ENCODE peak calls at places on chromosomes 2 and 18, in eight cellular contexts. G is activated CD8-positive, alpha-beta memory T cell treated with anti-CD3 and anti-CD28 coated beads for 24 hours; Y is nephron progenitor cell; A is activated CD4-positive, alpha-beta T cell treated with anti-CD3 and anti-CD28 coated beads, Interleukin-2, amount 10 ng/mL, durations not matched to agents 7 days and 5 days; E is smooth muscle cell of the brain vasculature; U is posterior cingulate gyrus; Z is left ventricle myocardium inferior; M is psoas muscle. W is an unnamed sample.

GRCh38 chr2:227703961-227704360 is 13.9 kb downstream of the SLC19A3 start:
- DNase-seq in G (no peak), Y (no peak), A (no peak), E (no peak), U (no peak), Z (no peak), M (no peak), W (peak)

GRCh38 chr2:16005819-16006536 is 65.6 kb downstream of the MYCN start:
- DNase-seq in G (no peak), Y (no peak), A (no peak), E (no peak), U (no peak), Z (no peak), M (no peak), W (no peak)

GRCh38 chr18:12861637-12862036 is 22.4 kb downstream of the PTPN2 start:
- DNase-seq in G (no peak), Y (no peak), A (no peak), E (no peak), U (no peak), Z (no peak), M (no peak), W (no peak)

GRCh38 chr2:225694664-225695063 is 295.2 kb downstream of the NYAP2 start:
- DNase-seq in G (no peak), Y (no peak), A (no peak), E (no peak), U (no peak), Z (no peak), M (no peak), W (no peak)

GRCh38 chr2:66576381-66577330 is 141.7 kb downstream of the MEIS1 start:
- DNase-seq in G (no peak), Y (no peak), A (no peak), E (no peak), U (no peak), Z (no peak), M (peak), W (no peak)

GRCh38 chr2:164920430-164920829 is 34.9 kb downstream of the SLC38A11 start:
- DNase-seq in G (no peak), Y (no peak), A (no peak), E (peak), U (no peak), Z (no peak), M (no peak), W (peak)

GRCh38 chr2:42877936-42878335 is 85.6 kb upstream of the HAAO start:
- DNase-seq in G (peak), Y (no peak), A (no peak), E (no peak), U (no peak), Z (no peak), M (no peak), W (no peak)

GRCh38 chr2:33526132-33526531 is 49.7 kb downstream of the RASGRP3 start:
- DNase-seq in G (no peak), Y (no peak), A (no peak), E (no peak), U (no peak), Z (no peak), M (no peak), W (no peak)

GRCh38 chr18:8849696-8850095 is 144.3 kb downstream of the MTCL1 start:
- DNase-seq in G (no peak), Y (no peak), A (no peak), E (no peak), U (no peak), Z (no peak), M (no peak), W (no peak)

GRCh38 chr2:217204358-217204757 is 344.5 kb upstream of the TNP1 start:
- DNase-seq in G (no peak), Y (no peak), A (no peak), E (no peak), U (no peak), Z (no peak), M (no peak), W (no peak)

GRCh38 chr2:233053928-233054774 is 6.0 kb upstream of the INPP5D start:
- DNase-seq in G (peak), Y (peak), A (peak), E (no peak), U (no peak), Z (peak), M (peak), W (no peak)

GRCh38 chr2:33810046-33810835 is 211.1 kb upstream of the FAM98A start:
- DNase-seq in G (no peak), Y (no peak), A (no peak), E (no peak), U (no peak), Z (no peak), M (no peak), W (no peak)

GRCh38 chr2:19733951-19734425 is 167.8 kb downstream of the TTC32 start:
- DNase-seq in G (no peak), Y (no peak), A (no peak), E (peak), U (no peak), Z (no peak), M (no peak), W (no peak)

GRCh38 chr18:3294435-3295080 is 32.6 kb downstream of the MYL12B start:
- DNase-seq in G (no peak), Y (no peak), A (no peak), E (no peak), U (no peak), Z (no peak), M (no peak), W (peak)

GRCh38 chr2:38187416-38188127 is 111.6 kb upstream of the CYP1B1 start:
- DNase-seq in G (no peak), Y (no peak), A (no peak), E (no peak), U (no peak), Z (peak), M (peak), W (peak)

GRCh38 chr2:45698538-45698937 is 47.1 kb downstream of the PRKCE start:
- DNase-seq in G (no peak), Y (no peak), A (no peak), E (no peak), U (no peak), Z (no peak), M (no peak), W (no peak)

GRCh38 chr18:21914739-21915319 is 174.2 kb downstream of the MIB1 start:
- DNase-seq in G (no peak), Y (peak), A (no peak), E (no peak), U (no peak), Z (no peak), M (no peak), W (peak)

GRCh38 chr2:100903534-100904258 is 83.8 kb downstream of the NPAS2 start:
- DNase-seq in G (no peak), Y (no peak), A (no peak), E (no peak), U (no peak), Z (no peak), M (no peak), W (no peak)

GRCh38 chr2:235494716-235495372 is 1.0 kb downstream of the AGAP1 start:
- DNase-seq in G (no peak), Y (peak), A (no peak), E (no peak), U (peak), Z (no peak), M (peak), W (no peak)

GRCh38 chr2:26712486-26713465 is 20.3 kb downstream of the KCNK3 start:
- DNase-seq in G (no peak), Y (no peak), A (no peak), E (no peak), U (peak), Z (no peak), M (no peak), W (no peak)

GRCh38 chr18:30500240-30500945 is 542.1 kb downstream of the DSC3 start:
- DNase-seq in G (no peak), Y (no peak), A (no peak), E (no peak), U (no peak), Z (no peak), M (no peak), W (no peak)

GRCh38 chr18:46250084-46250811 is 146.1 kb downstream of the HAUS1 start:
- DNase-seq in G (no peak), Y (no peak), A (peak), E (peak), U (no peak), Z (no peak), M (no peak), W (peak)

GRCh38 chr2:157320409-157320808 is 5.2 kb downstream of the ERMN start:
- DNase-seq in G (no peak), Y (no peak), A (no peak), E (no peak), U (no peak), Z (no peak), M (no peak), W (no peak)

GRCh38 chr2:42558827-42559226 is 9.6 kb upstream of the MTA3 start:
- DNase-seq in G (no peak), Y (no peak), A (no peak), E (no peak), U (no peak), Z (no peak), M (no peak), W (no peak)

GRCh38 chr18:79523221-79523737 is 127.5 kb downstream of the NFATC1 start:
- DNase-seq in G (peak), Y (no peak), A (peak), E (no peak), U (no peak), Z (no peak), M (no peak), W (no peak)

GRCh38 chr2:237474931-237475703 is 11.9 kb upstream of the MLPH start:
- DNase-seq in G (peak), Y (peak), A (peak), E (peak), U (peak), Z (peak), M (peak), W (peak)

GRCh38 chr2:39153312-39153711 is 32.5 kb upstream of the SOS1 start:
- DNase-seq in G (no peak), Y (no peak), A (no peak), E (no peak), U (no peak), Z (no peak), M (no peak), W (peak)

GRCh38 chr2:10433948-10434884 is 13.9 kb downstream of the ODC1 start:
- DNase-seq in G (no peak), Y (no peak), A (no peak), E (no peak), U (no peak), Z (no peak), M (no peak), W (no peak)

GRCh38 chr2:26462511-26463251 is 15.2 kb downstream of the OTOF start:
- DNase-seq in G (no peak), Y (peak), A (no peak), E (no peak), U (peak), Z (no peak), M (peak), W (peak)

GRCh38 chr2:10342245-10342951 is 39.7 kb downstream of the HPCAL1 start:
- DNase-seq in G (no peak), Y (no peak), A (no peak), E (peak), U (no peak), Z (no peak), M (no peak), W (no peak)

GRCh38 chr18:25189391-25190185 is 162.4 kb downstream of the ZNF521 start:
- DNase-seq in G (no peak), Y (no peak), A (no peak), E (no peak), U (no peak), Z (no peak), M (no peak), W (no peak)

GRCh38 chr2:212097001-212097400 is 441.6 kb downstream of the ERBB4 start:
- DNase-seq in G (no peak), Y (no peak), A (no peak), E (no peak), U (no peak), Z (no peak), M (no peak), W (no peak)

GRCh38 chr2:220509921-220510320 is 882.5 kb downstream of the SLC4A3 start:
- DNase-seq in G (no peak), Y (no peak), A (no peak), E (no peak), U (no peak), Z (no peak), M (no peak), W (no peak)

GRCh38 chr2:219253753-219254589 is at the start of gene TUBA4A:
- DNase-seq in G (peak), Y (peak), A (peak), E (no peak), U (peak), Z (peak), M (peak), W (no peak)

GRCh38 chr2:182548031-182548950 is 121.5 kb upstream of the PDE1A start:
- DNase-seq in G (no peak), Y (no peak), A (no peak), E (peak), U (no peak), Z (no peak), M (no peak), W (no peak)

GRCh38 chr2:62561586-62561985 is 55.6 kb upstream of the TMEM17 start:
- DNase-seq in G (no peak), Y (no peak), A (no peak), E (no peak), U (no peak), Z (no peak), M (no peak), W (no peak)

GRCh38 chr2:15472133-15472532 is 89.0 kb downstream of the NBAS start:
- DNase-seq in G (no peak), Y (no peak), A (no peak), E (no peak), U (no peak), Z (no peak), M (no peak), W (no peak)

GRCh38 chr18:11147962-11148654 is 1.3 kb downstream of the PIEZO2 start:
- DNase-seq in G (no peak), Y (peak), A (no peak), E (no peak), U (no peak), Z (no peak), M (peak), W (no peak)

GRCh38 chr2:143891879-143892308 is 628.0 kb downstream of the ZEB2 start:
- DNase-seq in G (no peak), Y (no peak), A (no peak), E (no peak), U (no peak), Z (no peak), M (no peak), W (no peak)

W was measured in skeletal muscle cell.